ENCODE peak calls at places on chromosome 1, in nine cellular contexts. S is activated naive CD8-positive, alpha-beta T cell treated with anti-CD3 and anti-CD28 coated beads, Interleukin-2, amount 50 U/mL, for 24 hours; B is fibroblast of gingiva; Y is amniotic stem cell; X is dorsolateral prefrontal cortex; P is heart left ventricle; Q is HTR-8/SVneo; K is caudate nucleus; E is activated T-helper 1 cell treated with anti-CD3 and anti-CD28 coated beads, Interleukin-2, amount 50 U/mL, for 16 hours. J is an unnamed sample.

GRCh38 chr1:185108324-185108723 is 48.4 kb downstream of the TRMT1L start:
- DNase-seq in E (no peak), P (no peak), X (no peak), B (no peak), K (no peak), Y (no peak), Q (no peak), S (no peak), J (no peak)

GRCh38 chr1:153534933-153535663 is 693 bp downstream of the S100A6 start:
- DNase-seq in Y (no peak), E (no peak), B (peak), X (no peak), K (peak), Q (no peak), P (peak), S (peak), J (peak)

GRCh38 chr1:40899230-40899870 is 37.2 kb upstream of the CITED4 start:
- DNase-seq in K (no peak), S (no peak), B (no peak), Y (no peak), E (no peak), X (no peak), P (no peak), Q (no peak), J (no peak)

GRCh38 chr1:209651148-209651547 is 1.1 kb downstream of the LAMB3 start:
- DNase-seq in K (no peak), S (peak), Q (peak), E (peak), X (no peak), Y (peak), B (peak), P (peak), J (peak)

GRCh38 chr1:41416081-41416480 is 54.8 kb downstream of the FOXO6 start:
- DNase-seq in B (no peak), E (no peak), S (no peak), Y (no peak), Q (no peak), K (no peak), X (no peak), P (no peak), J (no peak)

GRCh38 chr1:229597877-229598276 is 28.0 kb downstream of the TAF5L start:
- DNase-seq in E (no peak), B (peak), Y (no peak), S (no peak), P (no peak), Q (no peak), K (no peak), X (no peak), J (no peak)

GRCh38 chr1:71093938-71094337 is 13.1 kb upstream of the ZRANB2 start:
- DNase-seq in P (no peak), K (no peak), X (no peak), S (no peak), Y (peak), B (peak), Q (no peak), E (no peak), J (peak)

GRCh38 chr1:52919051-52919719 is 2.4 kb downstream of the ECHDC2 start:
- DNase-seq in S (no peak), Q (no peak), Y (no peak), E (no peak), B (no peak), P (no peak), K (no peak), X (no peak), J (no peak)

GRCh38 chr1:21839337-21840037 is 27.4 kb downstream of the LDLRAD2 start:
- DNase-seq in K (no peak), X (no peak), E (no peak), S (no peak), P (no peak), B (no peak), Y (no peak), Q (no peak), J (no peak)

GRCh38 chr1:84890581-84890980 is 2.4 kb downstream of the LPAR3 start:
- DNase-seq in P (no peak), B (no peak), X (no peak), K (no peak), Y (no peak), Q (no peak), E (no peak), S (no peak), J (no peak)

GRCh38 chr1:9840176-9840575 is 16.4 kb upstream of the CLSTN1 start:
- DNase-seq in B (no peak), X (no peak), K (no peak), Y (no peak), P (no peak), E (no peak), Q (no peak), S (no peak), J (no peak)

GRCh38 chr1:9852410-9853301 is 28.9 kb upstream of the CLSTN1 start:
- DNase-seq in X (peak), B (peak), E (no peak), K (peak), Y (peak), S (no peak), Q (no peak), P (no peak), J (no peak)

GRCh38 chr1:56355422-56355821 is 223.9 kb downstream of the PLPP3 start:
- DNase-seq in X (no peak), P (no peak), K (no peak), Q (no peak), S (no peak), Y (no peak), B (no peak), E (no peak), J (no peak)

GRCh38 chr1:246048693-246049092 is 458.4 kb downstream of the SMYD3 start:
- DNase-seq in Q (no peak), Y (no peak), B (no peak), P (no peak), E (no peak), S (no peak), X (no peak), K (no peak), J (no peak)

GRCh38 chr1:203271018-203271743 is 34.1 kb upstream of the BTG2 start:
- DNase-seq in E (no peak), B (peak), X (peak), Y (peak), K (peak), S (no peak), P (peak), Q (no peak), J (peak)

GRCh38 chr1:156241311-156241811 is 623 bp upstream of the BGLAP start:
- DNase-seq in P (no peak), B (no peak), E (no peak), S (no peak), Y (no peak), Q (peak), X (no peak), K (peak), J (no peak)

GRCh38 chr1:172845371-172845770 is 186.5 kb downstream of the FASLG start:
- DNase-seq in X (no peak), Q (no peak), E (no peak), Y (no peak), P (no peak), B (no peak), K (no peak), S (peak), J (no peak)

GRCh38 chr1:101363891-101364318 is 127.1 kb downstream of the S1PR1 start:
- DNase-seq in E (no peak), S (no peak), Q (no peak), P (no peak), Y (no peak), X (no peak), K (no peak), B (no peak), J (no peak)

GRCh38 chr1:7280257-7280656 is 490.8 kb upstream of the VAMP3 start:
- DNase-seq in S (no peak), K (no peak), X (no peak), Q (no peak), P (no peak), E (no peak), Y (no peak), B (no peak), J (no peak)

GRCh38 chr1:76901158-76901767 is 34.0 kb downstream of the ST6GALNAC5 start:
- DNase-seq in Y (no peak), X (no peak), Q (peak), P (no peak), E (no peak), K (peak), B (peak), S (peak), J (peak)

GRCh38 chr1:40618108-40618507 is 47.4 kb downstream of the RIMS3 start:
- DNase-seq in E (no peak), P (no peak), S (no peak), X (no peak), B (no peak), K (no peak), Q (no peak), Y (no peak), J (no peak)

GRCh38 chr1:16014509-16015482 is 3.0 kb downstream of the HSPB7 start:
- DNase-seq in X (no peak), B (no peak), S (peak), Y (no peak), E (no peak), Q (no peak), K (no peak), P (peak), J (no peak)

GRCh38 chr1:207838156-207839082 is 72.5 kb downstream of the CD34 start:
- DNase-seq in E (no peak), X (peak), S (no peak), Y (no peak), P (peak), B (no peak), Q (no peak), K (peak), J (no peak)

GRCh38 chr1:237670296-237670695 is 220.4 kb downstream of the ZP4 start:
- DNase-seq in P (no peak), B (no peak), S (no peak), Y (no peak), X (no peak), Q (no peak), K (no peak), E (no peak), J (no peak)

GRCh38 chr1:25774921-25775774 is 24.8 kb upstream of the SELENON start:
- DNase-seq in X (no peak), P (no peak), S (peak), K (peak), Y (no peak), B (no peak), Q (no peak), E (peak), J (no peak)

GRCh38 chr1:118990513-118991131 is 2.5 kb upstream of the TBX15 start:
- DNase-seq in S (no peak), Y (no peak), X (no peak), Q (no peak), E (no peak), B (no peak), K (no peak), P (no peak), J (no peak)

GRCh38 chr1:204520834-204521709 is 4.9 kb downstream of the MDM4 start:
- DNase-seq in K (no peak), Y (no peak), Q (no peak), S (peak), X (no peak), E (peak), P (no peak), B (no peak), J (peak)

GRCh38 chr1:53631622-53632310 is 107.2 kb downstream of the GLIS1 start:
- DNase-seq in X (peak), Y (no peak), P (no peak), E (no peak), S (no peak), B (no peak), Q (no peak), K (no peak), J (no peak)

GRCh38 chr1:26296340-26297056 is 9.9 kb downstream of the UBXN11 start:
- DNase-seq in K (no peak), X (no peak), Y (no peak), Q (no peak), B (no peak), P (no peak), S (no peak), E (no peak), J (no peak)

GRCh38 chr1:27536767-27537166 is 46.8 kb upstream of the WASF2 start:
- DNase-seq in P (peak), S (no peak), X (no peak), Q (no peak), Y (peak), B (peak), E (no peak), K (peak), J (no peak)

GRCh38 chr1:53470155-53470554 is 11.0 kb downstream of the DMRTB1 start:
- DNase-seq in Y (no peak), E (no peak), P (peak), Q (no peak), B (peak), X (peak), S (no peak), K (peak), J (no peak)

GRCh38 chr1:29444782-29445325 is 208.5 kb downstream of the PTPRU start:
- DNase-seq in Q (no peak), P (no peak), Y (no peak), B (no peak), S (no peak), K (no peak), E (no peak), X (no peak), J (no peak)

GRCh38 chr1:205480349-205481278 is 23.9 kb upstream of the CDK18 start:
- DNase-seq in X (no peak), Q (no peak), Y (no peak), K (no peak), E (peak), B (no peak), P (no peak), S (peak), J (no peak)

GRCh38 chr1:157377216-157377821 is 175.0 kb downstream of the FCRL5 start:
- DNase-seq in K (no peak), X (no peak), S (peak), E (no peak), P (no peak), B (no peak), Q (no peak), Y (no peak), J (peak)

GRCh38 chr1:212557739-212558664 is 50.6 kb upstream of the ATF3 start:
- DNase-seq in Y (peak), B (peak), E (no peak), S (no peak), Q (no peak), K (peak), X (no peak), P (peak), J (no peak)

GRCh38 chr1:83970802-83971201 is 28.1 kb downstream of the TTLL7 start:
- DNase-seq in P (no peak), K (no peak), S (no peak), B (no peak), X (no peak), Y (no peak), E (no peak), Q (no peak), J (no peak)

GRCh38 chr1:149916927-149917310 is 725 bp downstream of the SV2A start:
- DNase-seq in Q (no peak), B (no peak), X (no peak), Y (no peak), S (no peak), K (no peak), E (no peak), P (no peak), J (no peak)

GRCh38 chr1:116167625-116168276 is 56.6 kb downstream of the MAB21L3 start:
- DNase-seq in X (no peak), Y (no peak), B (no peak), E (no peak), P (no peak), Q (no peak), K (no peak), S (no peak), J (no peak)

GRCh38 chr1:221824025-221824424 is 82.1 kb upstream of the DUSP10 start:
- DNase-seq in S (no peak), X (no peak), P (no peak), Q (no peak), E (no peak), B (peak), K (no peak), Y (no peak), J (no peak)